ENCODE peak calls at places on chromosomes 13 and 19, in seven cellular contexts. G is mucosa of gallbladder, Z is endodermal cell, V is aorta, S is globus pallidus, W is choroid plexus epithelial cell, C is ELF-1. R is an unnamed sample.

GRCh38 chr13:40406405-40407138 is 259.9 kb downstream of the FOXO1 start:
- DNase-seq in Z (no peak), W (peak), C (no peak), G (no peak), V (no peak), S (no peak), R (no peak)

GRCh38 chr19:18852634-18853033 is 20.9 kb downstream of the UPF1 start:
- DNase-seq in Z (no peak), G (no peak), C (no peak), S (no peak), W (no peak), V (no peak), R (no peak)

GRCh38 chr13:94272038-94272437 is 207.4 kb downstream of the DCT start:
- DNase-seq in C (no peak), S (no peak), W (peak), G (no peak), Z (no peak), V (no peak), R (no peak)

GRCh38 chr13:83498486-83499190 is 383.6 kb downstream of the SLITRK1 start:
- DNase-seq in Z (no peak), C (no peak), G (no peak), S (no peak), V (no peak), W (peak), R (no peak)

GRCh38 chr19:45076851-45077730 is 813 bp upstream of the ZNF296 start:
- DNase-seq in G (no peak), S (no peak), C (peak), W (no peak), V (no peak), Z (no peak), R (no peak)

GRCh38 chr19:6023085-6023682 is 45.2 kb upstream of the RANBP3 start:
- DNase-seq in G (no peak), V (peak), W (peak), S (no peak), Z (no peak), C (no peak), R (no peak)

GRCh38 chr19:11881151-11881800 is 6.3 kb upstream of the ZNF69 start:
- DNase-seq in Z (peak), V (peak), S (peak), C (peak), G (peak), W (peak), R (peak)

GRCh38 chr13:98092888-98093287 is 50.0 kb upstream of the FARP1 start:
- DNase-seq in V (no peak), G (no peak), S (no peak), W (no peak), C (no peak), Z (no peak), R (no peak)

GRCh38 chr13:35471466-35472307 is 4.8 kb downstream of the MAB21L1 start:
- DNase-seq in W (peak), Z (peak), G (no peak), C (peak), V (no peak), S (no peak), R (peak)

GRCh38 chr13:24038846-24039330 is 121.6 kb upstream of the SPATA13 start:
- DNase-seq in Z (no peak), G (no peak), C (no peak), W (peak), V (no peak), S (peak), R (no peak)

GRCh38 chr13:113588394-113589111 is 4.0 kb downstream of the TFDP1 start:
- DNase-seq in G (no peak), W (no peak), V (no peak), C (no peak), Z (peak), S (no peak), R (no peak)

GRCh38 chr19:53991224-53992113 is at the start of gene CACNG6:
- DNase-seq in Z (peak), V (no peak), C (peak), S (no peak), G (no peak), W (no peak), R (no peak)

GRCh38 chr19:49691243-49692101 is 556 bp downstream of the CPT1C start:
- DNase-seq in Z (peak), V (peak), S (peak), G (no peak), C (peak), W (peak), R (peak)

GRCh38 chr13:97122381-97122996 is 99.6 kb upstream of the MBNL2 start:
- DNase-seq in C (no peak), Z (no peak), S (no peak), G (peak), W (peak), V (no peak), R (no peak)

GRCh38 chr19:12611361-12611699 is 610 bp downstream of the ZNF791 start:
- DNase-seq in V (peak), G (peak), W (peak), C (peak), S (peak), Z (peak), R (peak)

GRCh38 chr19:45078390-45079062 is 534 bp upstream of the GEMIN7 start:
- DNase-seq in G (no peak), Z (no peak), V (no peak), C (no peak), S (no peak), W (no peak), R (no peak)

GRCh38 chr13:92602560-92602959 is 624.0 kb upstream of the GPC6 start:
- DNase-seq in S (no peak), C (no peak), G (no peak), V (no peak), Z (no peak), W (peak), R (no peak)

GRCh38 chr19:58450836-58451357 is 525 bp upstream of the ZNF324B start:
- DNase-seq in Z (no peak), S (no peak), C (no peak), W (no peak), V (no peak), G (peak), R (no peak)

GRCh38 chr13:107650081-107650701 is 565.1 kb downstream of the LIG4 start:
- DNase-seq in S (peak), V (peak), C (peak), G (peak), Z (peak), W (peak), R (peak)

GRCh38 chr13:112873851-112874750 is 94.9 kb upstream of the MCF2L start:
- DNase-seq in Z (peak), S (peak), V (peak), W (peak), C (peak), G (peak), R (peak)